ENCODE peak calls at places on chromosomes 4 and X, in four cellular contexts. Z is ecto neural progenitor cell, G is mucosa of gallbladder, S is iris pigment epithelial cell. R is an unnamed sample.

GRCh38 chr4:183396187-183396738 is 48.2 kb upstream of the CDKN2AIP start:
- DNase-seq in Z (no peak), S (peak; percentile 36), G (no peak), R (no peak)

GRCh38 chr4:168995537-168996295 is 14.3 kb downstream of the CBR4 start:
- DNase-seq in G (no peak), Z (no peak), S (no peak), R (no peak)

GRCh38 chr4:39348371-39349265 is 17.5 kb downstream of the RFC1 start:
- DNase-seq in G (no peak), Z (no peak), S (peak; percentile 77), R (no peak)

GRCh38 chrX:124641737-124642491 is 295.6 kb downstream of the SH2D1A start:
- DNase-seq in G (no peak), Z (no peak), S (no peak), R (no peak)

GRCh38 chr4:9765091-9765490 is 16.3 kb upstream of the DRD5 start:
- DNase-seq in Z (peak; percentile 57), G (peak; percentile 34), S (peak; percentile 27), R (peak; percentile 44)

GRCh38 chrX:63475200-63475599 is 124.1 kb upstream of the SPIN4 start:
- DNase-seq in G (no peak), S (no peak), Z (no peak), R (no peak)

GRCh38 chr4:21845663-21846062 is 102.9 kb downstream of the KCNIP4 start:
- DNase-seq in S (no peak), G (no peak), Z (no peak), R (no peak)

GRCh38 chr4:96154676-96155075 is 314.8 kb downstream of the PDHA2 start:
- DNase-seq in G (no peak), S (no peak), Z (no peak), R (no peak)

GRCh38 chr4:130257271-130257670 is 1161.3 kb downstream of the C4orf33 start:
- DNase-seq in Z (no peak), G (no peak), S (peak; percentile 71), R (no peak)

GRCh38 chrX:133414399-133415275 is 652 bp downstream of the GPC4 start:
- DNase-seq in S (peak; percentile 16), Z (peak; percentile 55), G (no peak), R (peak; percentile 12)

GRCh38 chrX:148310402-148311200 is 189.8 kb upstream of the AFF2 start:
- DNase-seq in G (no peak), Z (no peak), S (no peak), R (no peak)

GRCh38 chr4:143084566-143084965 is 100.2 kb upstream of the USP38 start:
- DNase-seq in S (no peak), Z (no peak), G (no peak), R (no peak)

GRCh38 chr4:10033191-10033881 is 12.0 kb upstream of the SLC2A9 start:
- DNase-seq in Z (no peak), S (peak; percentile 90), G (no peak), R (no peak)

GRCh38 chr4:23878912-23879732 is 10.7 kb downstream of the PPARGC1A start:
- DNase-seq in Z (no peak), S (no peak), G (no peak), R (no peak)

GRCh38 chr4:10077101-10077491 is 39.5 kb downstream of the WDR1 start:
- DNase-seq in S (no peak), Z (no peak), G (no peak), R (no peak)

GRCh38 chr4:179709961-179710624 is 2267.9 kb upstream of the AGA start:
- DNase-seq in G (no peak), S (no peak), Z (no peak), R (no peak)

GRCh38 chr4:17206829-17207773 is 304.8 kb downstream of the QDPR start:
- DNase-seq in Z (no peak), S (no peak), G (no peak), R (no peak)